ENCODE peak calls at places on chromosomes 4 and X, in six cellular contexts. Q is GM12892, M is H1, V is K562, J is GM12878, Y is HepG2. S is an unnamed sample.
A peak's percentile ranks its signal among the peaks of the same experiment; 100 is the strongest.

GRCh38 chr4:24433515-24434192 is 150.7 kb downstream of the DHX15 start:
- DNase-seq in Y (no peak), J (no peak), V (no peak), M (no peak), Q (no peak), S (no peak)

GRCh38 chr4:16758206-16758605 is 140.2 kb downstream of the LDB2 start:
- DNase-seq in V (no peak), J (no peak), Q (no peak), Y (no peak), M (no peak), S (no peak)

GRCh38 chrX:51461053-51462050 is 35.0 kb downstream of the NUDT11 start:
- DNase-seq in J (no peak), V (peak; percentile 37), Y (peak; percentile 6), M (no peak), Q (no peak), S (no peak)

GRCh38 chr4:159003420-159004253 is 99.2 kb upstream of the RAPGEF2 start:
- DNase-seq in V (peak; percentile 20), J (no peak), Q (no peak), Y (no peak), M (no peak), S (no peak)

GRCh38 chr4:152896819-152897218 is 39.3 kb upstream of the FHDC1 start:
- DNase-seq in Q (no peak), Y (no peak), V (no peak), J (no peak), M (no peak), S (no peak)

GRCh38 chrX:17459596-17459995 is 84.6 kb downstream of the NHS start:
- DNase-seq in J (no peak), V (no peak), Y (no peak), Q (no peak), M (no peak), S (no peak)

GRCh38 chr4:173125216-173125812 is 43.3 kb upstream of the GALNT7 start:
- DNase-seq in V (no peak), Q (no peak), Y (no peak), J (no peak), M (no peak), S (no peak)

GRCh38 chr4:112302320-112303274 is 5.4 kb downstream of the ALPK1 start:
- DNase-seq in V (no peak), M (no peak), Y (no peak), J (no peak), Q (no peak), S (no peak)

GRCh38 chr4:139606600-139607301 is 50.7 kb upstream of the SETD7 start:
- DNase-seq in Y (no peak), M (no peak), J (no peak), Q (no peak), V (peak; percentile 22), S (no peak)

GRCh38 chrX:136496768-136497555 is 430 bp upstream of the HTATSF1 start:
- DNase-seq in Y (peak; percentile 41), M (peak; percentile 72), Q (peak; percentile 41), V (peak; percentile 81), J (peak; percentile 48), S (peak; percentile 39)

GRCh38 chr4:18397681-18398080 is 376.1 kb upstream of the LCORL start:
- DNase-seq in J (no peak), Y (no peak), M (no peak), V (no peak), Q (no peak), S (no peak)

GRCh38 chr4:80094191-80094590 is 21.2 kb upstream of the ANTXR2 start:
- DNase-seq in Y (no peak), J (no peak), Q (no peak), V (no peak), M (no peak), S (no peak)

GRCh38 chrX:136643243-136643642 is 4.7 kb upstream of the CD40LG start:
- DNase-seq in Q (no peak), Y (no peak), M (no peak), V (no peak), J (no peak), S (no peak)

GRCh38 chr4:123744664-123745290 is 348.2 kb downstream of the SPRY1 start:
- DNase-seq in V (no peak), M (no peak), Q (no peak), Y (peak; percentile 38), J (no peak), S (no peak)

GRCh38 chr4:151166662-151167061 is 67.2 kb downstream of the RPS3A start:
- DNase-seq in M (no peak), J (no peak), V (no peak), Y (no peak), Q (no peak), S (no peak)

GRCh38 chr4:160848901-160849735 is 1314.7 kb downstream of the FSTL5 start:
- DNase-seq in Q (no peak), V (no peak), J (no peak), Y (no peak), M (no peak), S (no peak)

GRCh38 chr4:78293841-78294301 is 236.7 kb downstream of the FRAS1 start:
- DNase-seq in Q (no peak), M (no peak), V (no peak), J (no peak), Y (no peak), S (no peak)

GRCh38 chr4:98546910-98547544 is 111.4 kb downstream of the TSPAN5 start:
- DNase-seq in J (no peak), V (no peak), M (no peak), Q (no peak), Y (no peak), S (no peak)

GRCh38 chr4:65661469-65661868 is 8.8 kb downstream of the EPHA5 start:
- DNase-seq in M (no peak), Y (no peak), V (no peak), Q (no peak), J (no peak), S (no peak)

DNA sequence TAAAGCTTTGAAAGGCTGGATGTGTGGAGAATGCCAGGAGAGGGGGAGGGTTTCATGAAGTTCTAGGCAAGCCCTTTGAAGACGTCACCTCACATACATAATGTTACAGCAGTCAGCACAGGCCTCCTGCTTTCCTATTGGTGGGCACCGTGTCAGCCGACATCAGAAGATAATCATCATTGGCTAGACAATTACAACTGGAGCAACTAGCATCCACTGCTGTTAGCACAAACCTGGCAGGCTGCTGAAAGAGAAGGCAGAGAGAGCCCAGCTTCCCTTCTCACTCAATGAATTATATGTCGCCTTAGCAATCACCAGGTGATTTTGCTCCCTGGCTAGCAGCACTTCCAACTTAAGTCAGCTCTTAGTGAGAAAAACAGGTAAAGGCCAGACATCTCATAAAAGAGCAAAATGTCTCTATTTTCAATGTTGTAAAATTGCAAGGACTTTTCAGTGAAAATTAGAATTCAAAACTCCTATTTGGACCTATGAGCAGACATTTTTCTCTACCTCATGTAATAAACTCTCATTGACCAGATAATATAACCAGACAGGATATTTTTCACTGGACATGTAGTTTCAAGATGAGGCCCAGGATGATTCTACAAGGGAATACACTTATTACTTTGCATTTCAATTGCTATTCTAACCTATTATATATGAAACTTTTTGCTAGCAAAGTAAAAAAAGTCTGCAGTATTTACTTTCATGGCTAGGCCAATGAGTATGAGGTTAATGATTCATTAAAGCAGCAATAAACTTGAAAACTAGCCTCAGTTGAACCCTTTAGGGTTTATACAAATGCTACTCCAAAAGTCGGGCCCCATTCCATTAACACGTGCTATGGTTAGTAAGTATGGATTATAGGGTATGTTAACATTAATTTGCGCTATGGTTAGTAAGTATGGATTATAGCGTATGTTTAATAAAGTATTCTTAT is 4.3 kb downstream of the ELOVL6 start:
- DNase-seq in M (peak; percentile 60), Y (peak; percentile 74), Q (peak; percentile 29), V (peak; percentile 85), J (peak; percentile 95), S (peak; percentile 41)
- TF ChIP-seq POLR2A in M (peak; percentile 94), Y (peak; percentile 89), Q (peak; percentile 83), V (peak; percentile 98), J (peak; percentile 89), S (peak; percentile 79)

GRCh38 chrX:55750256-55750655 is 32.7 kb downstream of the RRAGB start:
- DNase-seq in V (no peak), Y (no peak), Q (no peak), M (no peak), J (no peak), S (no peak)

GRCh38 chrX:55758033-55758432 is 40.5 kb downstream of the RRAGB start:
- DNase-seq in J (no peak), Q (no peak), V (no peak), Y (no peak), M (no peak), S (no peak)

GRCh38 chrX:55759478-55759877 is 41.9 kb downstream of the RRAGB start:
- DNase-seq in Q (no peak), J (no peak), V (no peak), Y (no peak), M (no peak), S (no peak)

DNA sequence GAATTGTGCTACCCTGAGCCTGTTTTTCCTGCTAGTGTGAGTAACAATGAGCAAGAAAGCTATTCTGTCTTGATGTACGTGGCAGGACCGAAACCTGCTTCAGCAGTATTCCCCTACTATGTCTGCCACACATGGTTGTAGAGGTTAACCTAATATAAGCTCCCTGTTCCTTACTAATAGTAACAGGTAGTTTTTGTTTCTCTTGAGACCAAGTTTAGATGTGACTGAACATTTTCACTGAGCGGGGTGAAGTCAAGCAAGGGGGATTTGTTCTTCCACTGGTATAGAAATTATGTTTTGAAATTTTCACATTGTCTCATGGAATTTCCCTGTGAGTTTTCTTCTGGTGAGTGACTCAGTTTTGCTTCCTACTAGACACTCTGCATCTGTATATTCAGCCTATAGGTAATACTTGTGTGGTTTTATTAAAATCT is 37.3 kb downstream of the RRAGB start:
- DNase-seq in J (peak; percentile 64), M (no peak), Q (no peak), Y (no peak), V (no peak), S (no peak)
- TF ChIP-seq TAF1 in J (no peak), M (no peak), Q (no peak), Y (no peak), V (no peak), S (no peak)

GRCh38 chr4:8200302-8200975 is 1.3 kb downstream of the SH3TC1 start:
- DNase-seq in Q (no peak), M (no peak), J (no peak), Y (no peak), V (peak; percentile 46), S (no peak)
- TF ChIP-seq POLR2A in Q (no peak), M (no peak), J (no peak), Y (no peak), V (no peak), S (no peak)

GRCh38 chr4:88606832-88607231 is 14.6 kb downstream of the HERC3 start:
- DNase-seq in M (no peak), V (no peak), Y (no peak), J (no peak), Q (no peak), S (no peak)

GRCh38 chr4:88613417-88613875 is 21.2 kb downstream of the HERC3 start:
- DNase-seq in Q (no peak), J (no peak), M (no peak), V (no peak), Y (no peak), S (no peak)

GRCh38 chr4:88610771-88611170 is 18.5 kb downstream of the HERC3 start:
- DNase-seq in M (no peak), Q (no peak), Y (no peak), V (no peak), J (no peak), S (no peak)

GRCh38 chr4:88605744-88606143 is 13.5 kb downstream of the HERC3 start:
- DNase-seq in Y (no peak), Q (no peak), J (no peak), M (no peak), V (no peak), S (no peak)

DNA sequence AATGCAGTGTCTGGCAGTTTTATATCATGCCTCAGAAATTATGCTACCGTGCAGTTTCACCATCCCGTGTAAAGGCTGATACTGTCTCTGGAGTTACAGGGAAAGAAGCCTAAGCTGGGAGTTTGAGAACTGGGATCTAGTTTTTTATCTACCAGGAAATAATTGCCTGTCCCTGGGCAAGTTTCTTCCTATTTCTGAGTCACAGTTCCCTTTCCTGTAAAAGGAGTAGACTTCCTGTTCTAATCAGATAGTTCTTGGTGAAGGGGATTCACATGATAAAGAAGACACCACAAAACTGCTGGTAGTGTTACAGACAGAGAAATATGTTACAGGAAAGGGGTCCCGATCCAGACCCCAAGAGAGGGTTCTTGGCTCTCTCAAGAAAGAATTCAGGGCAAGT is 17.1 kb downstream of the HERC3 start:
- DNase-seq in V (no peak), Q (no peak), M (no peak), Y (no peak), J (no peak), S (no peak)
- TF ChIP-seq TAF1 in V (no peak), Q (no peak), M (no peak), Y (no peak), J (no peak), S (no peak)